ENCODE peak calls at places on chromosomes 7 and 10, in seven cellular contexts. J, D, V, B, T, P and W are unnamed samples.

GRCh38 chr10:74213571-74214162 is 62.6 kb downstream of the ADK start:
- DNase-seq in J (peak; percentile 52), D (peak; percentile 25), V (no peak), B (peak; percentile 57), T (peak; percentile 8), P (no peak), W (peak; percentile 23)

GRCh38 chr10:93080350-93081046 is 6.8 kb downstream of the CYP26A1 start:
- DNase-seq in J (peak; percentile 51), D (peak; percentile 52), V (peak; percentile 60), B (peak; percentile 48), T (no peak), P (peak; percentile 96), W (peak; percentile 46)

GRCh38 chr7:34059551-34059840 is 154.2 kb downstream of the BMPER start:
- DNase-seq in J (no peak), D (no peak), V (no peak), B (no peak), T (no peak), P (no peak), W (no peak)

GRCh38 chr10:95480901-95481491 is 80.2 kb downstream of the SORBS1 start:
- DNase-seq in J (no peak), D (no peak), V (no peak), B (no peak), T (no peak), P (no peak), W (peak; percentile 87)

GRCh38 chr10:3685385-3685784 is 99.6 kb downstream of the KLF6 start:
- DNase-seq in J (no peak), D (no peak), V (no peak), B (no peak), T (no peak), P (no peak), W (no peak)

GRCh38 chr7:35258125-35258890 is 4.4 kb upstream of the TBX20 start:
- DNase-seq in J (no peak), D (no peak), V (no peak), B (no peak), T (no peak), P (no peak), W (no peak)

GRCh38 chr7:1411414-1411813 is 47.9 kb downstream of the MICALL2 start:
- DNase-seq in J (no peak), D (no peak), V (no peak), B (no peak), T (no peak), P (no peak), W (no peak)

GRCh38 chr7:25968205-25968993 is 183.6 kb upstream of the NFE2L3 start:
- DNase-seq in J (peak; percentile 48), D (peak; percentile 70), V (no peak), B (no peak), T (no peak), P (no peak), W (no peak)

GRCh38 chr7:43904533-43905208 is 1.7 kb downstream of the URGCP start:
- DNase-seq in J (no peak), D (no peak), V (no peak), B (no peak), T (no peak), P (peak; percentile 47), W (no peak)

GRCh38 chr10:79483948-79484347 is 28.4 kb upstream of the EIF5AL1 start:
- DNase-seq in J (no peak), D (no peak), V (no peak), B (no peak), T (no peak), P (no peak), W (no peak)

GRCh38 chr10:128040681-128041080 is 85.5 kb downstream of the MKI67 start:
- DNase-seq in J (no peak), D (no peak), V (no peak), B (no peak), T (no peak), P (no peak), W (no peak)

GRCh38 chr7:155338632-155339320 is 41.1 kb downstream of the INSIG1 start:
- DNase-seq in J (no peak), D (no peak), V (no peak), B (peak; percentile 44), T (no peak), P (no peak), W (no peak)

GRCh38 chr7:120944826-120945562 is 5.6 kb upstream of the ING3 start:
- DNase-seq in J (no peak), D (no peak), V (no peak), B (no peak), T (no peak), P (no peak), W (no peak)

GRCh38 chr7:42617781-42618457 is 294.0 kb downstream of the C7orf25 start:
- DNase-seq in J (no peak), D (no peak), V (no peak), B (no peak), T (no peak), P (no peak), W (no peak)

GRCh38 chr7:34991938-34992840 is 45.1 kb downstream of the DPY19L1 start:
- DNase-seq in J (peak; percentile 48), D (peak; percentile 51), V (no peak), B (peak; percentile 16), T (no peak), P (peak; percentile 26), W (no peak)

GRCh38 chr7:44645696-44646095 is 39.3 kb downstream of the OGDH start:
- DNase-seq in J (no peak), D (no peak), V (no peak), B (no peak), T (no peak), P (no peak), W (no peak)

GRCh38 chr7:30865821-30866220 is 45.8 kb upstream of the AQP1 start:
- DNase-seq in J (no peak), D (no peak), V (no peak), B (no peak), T (no peak), P (no peak), W (no peak)

GRCh38 chr10:12973149-12973718 is 28.3 kb downstream of the CCDC3 start:
- DNase-seq in J (no peak), D (no peak), V (no peak), B (no peak), T (no peak), P (no peak), W (peak; percentile 36)

GRCh38 chr10:690227-691161 is 1.0 kb upstream of the DIP2C start:
- DNase-seq in J (no peak), D (no peak), V (no peak), B (no peak), T (no peak), P (no peak), W (no peak)

GRCh38 chr10:99966306-99966705 is 43.4 kb downstream of the DNMBP start:
- DNase-seq in J (no peak), D (no peak), V (no peak), B (no peak), T (no peak), P (peak; percentile 66), W (no peak)

GRCh38 chr7:130887182-130888016 is 153.4 kb upstream of the KLF14 start:
- DNase-seq in J (no peak), D (no peak), V (no peak), B (no peak), T (no peak), P (no peak), W (no peak)

GRCh38 chr7:135186841-135187253 is 16.3 kb upstream of the CYREN start:
- DNase-seq in J (no peak), D (no peak), V (no peak), B (no peak), T (no peak), P (no peak), W (no peak)

GRCh38 chr7:126805351-126805750 is 447.4 kb downstream of the GRM8 start:
- DNase-seq in J (no peak), D (no peak), V (no peak), B (no peak), T (no peak), P (no peak), W (no peak)

GRCh38 chr7:117707080-117707479 is 166.2 kb downstream of the CTTNBP2 start:
- DNase-seq in J (no peak), D (no peak), V (no peak), B (no peak), T (no peak), P (no peak), W (no peak)

GRCh38 chr10:121129266-121129665 is 278.1 kb downstream of the WDR11 start:
- DNase-seq in J (no peak), D (no peak), V (no peak), B (no peak), T (no peak), P (no peak), W (no peak)

GRCh38 chr10:1737222-1738061 is at the start of gene ADARB2:
- DNase-seq in J (no peak), D (no peak), V (no peak), B (no peak), T (peak; percentile 86), P (no peak), W (peak; percentile 38)

GRCh38 chr10:132298038-132298935 is 9.5 kb downstream of the STK32C start:
- DNase-seq in J (no peak), D (no peak), V (peak; percentile 24), B (no peak), T (no peak), P (no peak), W (no peak)

GRCh38 chr7:44284216-44284615 is 41.2 kb downstream of the CAMK2B start:
- DNase-seq in J (peak; percentile 1), D (peak; percentile 4), V (peak; percentile 38), B (no peak), T (no peak), P (no peak), W (no peak)

GRCh38 chr7:26090927-26091519 is 61.0 kb upstream of the NFE2L3 start:
- DNase-seq in J (no peak), D (no peak), V (no peak), B (no peak), T (peak; percentile 91), P (peak; percentile 46), W (peak; percentile 72)

GRCh38 chr10:11403116-11403515 is 208.3 kb downstream of the USP6NL start:
- DNase-seq in J (peak; percentile 28), D (peak; percentile 16), V (no peak), B (peak; percentile 65), T (no peak), P (no peak), W (no peak)

GRCh38 chr7:27346531-27347260 is 104.1 kb downstream of the EVX1 start:
- DNase-seq in J (peak; percentile 59), D (peak; percentile 48), V (no peak), B (no peak), T (peak; percentile 29), P (peak; percentile 75), W (no peak)

GRCh38 chr10:132939378-132939955 is 2.9 kb downstream of the CFAP46 start:
- DNase-seq in J (no peak), D (no peak), V (peak; percentile 37), B (no peak), T (no peak), P (no peak), W (no peak)

GRCh38 chr10:132685121-132685891 is 100.6 kb downstream of the NKX6-2 start:
- DNase-seq in J (peak; percentile 46), D (peak; percentile 35), V (peak; percentile 75), B (peak; percentile 23), T (no peak), P (peak; percentile 82), W (no peak)

GRCh38 chr10:4595920-4596319 is 230.1 kb upstream of the AKR1E2 start:
- DNase-seq in J (no peak), D (no peak), V (no peak), B (no peak), T (no peak), P (no peak), W (no peak)

GRCh38 chr10:122525788-122526187 is 34.8 kb upstream of the DMBT1 start:
- DNase-seq in J (peak; percentile 54), D (peak; percentile 60), V (no peak), B (no peak), T (no peak), P (no peak), W (peak; percentile 34)

GRCh38 chr7:30977896-30978564 is 14.3 kb downstream of the GHRHR start:
- DNase-seq in J (peak; percentile 85), D (peak; percentile 72), V (no peak), B (no peak), T (peak; percentile 23), P (no peak), W (peak; percentile 23)

GRCh38 chr10:69406816-69407580 is 9.7 kb downstream of the TACR2 start:
- DNase-seq in J (no peak), D (no peak), V (no peak), B (no peak), T (no peak), P (no peak), W (no peak)